ENCODE peak calls at places on chromosome 21, in five cellular contexts. U is psoas muscle; J is activated CD4-positive, CD25-positive, alpha-beta regulatory T cell; W is SHP77 treated with DMSO at 0.1 percent for 48 hours; D is activated CD8-positive, alpha-beta memory T cell treated with anti-CD3 and anti-CD28 coated beads, Interleukin-2, amount 50 U/mL, for 4 hours. A is an unnamed sample.

GRCh38 chr21:25970254-25970930 is 200.2 kb downstream of the APP start:
- DNase-seq in U (no peak), J (no peak), W (no peak), D (no peak), A (no peak)

GRCh38 chr21:36183144-36183795 is 26.6 kb downstream of the DOP1B start:
- DNase-seq in U (no peak), J (no peak), W (no peak), D (no peak), A (no peak)

GRCh38 chr21:40717008-40717407 is 129.9 kb downstream of the DSCAM start:
- DNase-seq in U (no peak), J (no peak), W (no peak), D (no peak), A (no peak)

GRCh38 chr21:29189358-29189757 is 58.9 kb downstream of the MAP3K7CL start:
- DNase-seq in U (no peak), J (no peak), W (no peak), D (no peak), A (no peak)

GRCh38 chr21:37562920-37563640 is 196.5 kb downstream of the DYRK1A start:
- DNase-seq in U (peak), J (no peak), W (no peak), D (no peak), A (no peak)

GRCh38 chr21:33290441-33290840 is 24.3 kb downstream of the IL10RB start:
- DNase-seq in U (no peak), J (no peak), W (peak), D (no peak), A (no peak)

GRCh38 chr21:45590726-45591618 is 48.7 kb upstream of the SLC19A1 start:
- DNase-seq in U (peak), J (peak), W (no peak), D (peak), A (peak)

GRCh38 chr21:16324630-16325029 is 594.8 kb downstream of the USP25 start:
- DNase-seq in U (no peak), J (no peak), W (no peak), D (no peak), A (no peak)

GRCh38 chr21:17343055-17343454 is 169.8 kb upstream of the CXADR start:
- DNase-seq in U (no peak), J (no peak), W (no peak), D (no peak), A (no peak)

GRCh38 chr21:38888956-38889605 is 83.4 kb downstream of the ETS2 start:
- DNase-seq in U (no peak), J (no peak), W (no peak), D (no peak), A (no peak)

GRCh38 chr21:38819719-38820147 is 14.0 kb downstream of the ETS2 start:
- DNase-seq in U (no peak), J (no peak), W (no peak), D (no peak), A (no peak)

GRCh38 chr21:39763282-39763970 is 18.4 kb downstream of the IGSF5 start:
- DNase-seq in U (no peak), J (no peak), W (no peak), D (no peak), A (peak)

GRCh38 chr21:37060296-37060695 is 12.6 kb downstream of the PIGP start:
- DNase-seq in U (peak), J (no peak), W (peak), D (no peak), A (no peak)

GRCh38 chr21:42108941-42109340 is 37.8 kb downstream of the UMODL1 start:
- DNase-seq in U (no peak), J (no peak), W (no peak), D (no peak), A (no peak)

GRCh38 chr21:35376406-35377135 is 327.5 kb upstream of the RUNX1 start:
- DNase-seq in U (no peak), J (no peak), W (no peak), D (no peak), A (no peak)

GRCh38 chr21:34510148-34511142 is 1.6 kb downstream of the KCNE1 start:
- DNase-seq in U (peak), J (no peak), W (no peak), D (peak), A (peak)

GRCh38 chr21:39900491-39900890 is 33.3 kb downstream of the PCP4 start:
- DNase-seq in U (no peak), J (no peak), W (no peak), D (no peak), A (no peak)

GRCh38 chr21:31335957-31336738 is 7.9 kb downstream of the TIAM1 start:
- DNase-seq in U (peak), J (no peak), W (no peak), D (no peak), A (no peak)

GRCh38 chr21:42532466-42533181 is 19.0 kb downstream of the SLC37A1 start:
- DNase-seq in U (peak), J (no peak), W (peak), D (no peak), A (peak)

GRCh38 chr21:35273331-35273730 is 224.2 kb upstream of the RUNX1 start:
- DNase-seq in U (no peak), J (no peak), W (no peak), D (no peak), A (no peak)

GRCh38 chr21:42330380-42331336 is 15.4 kb upstream of the TFF3 start:
- DNase-seq in U (no peak), J (no peak), W (no peak), D (no peak), A (no peak)

GRCh38 chr21:14480601-14481000 is 65.5 kb downstream of the SAMSN1 start:
- DNase-seq in U (no peak), J (no peak), W (no peak), D (no peak), A (no peak)

GRCh38 chr21:31731112-31731801 is 661 bp downstream of the SCAF4 start:
- DNase-seq in U (peak), J (peak), W (peak), D (peak), A (peak)

GRCh38 chr21:41715649-41716321 is 51.1 kb downstream of the RIPK4 start:
- DNase-seq in U (no peak), J (no peak), W (no peak), D (no peak), A (no peak)

GRCh38 chr21:42032968-42033367 is 22.8 kb upstream of the ZBTB21 start:
- DNase-seq in U (no peak), J (no peak), W (no peak), D (no peak), A (no peak)

GRCh38 chr21:21101911-21102310 is 103.7 kb downstream of the NCAM2 start:
- DNase-seq in U (no peak), J (no peak), W (peak), D (no peak), A (no peak)